ENCODE peak calls at places on chromosomes 11 and 22, in five cellular contexts. One of them, this sample, is unnamed.

GRCh38 chr11:67022961-67023956 is at the start of gene SYT12:
- DNase-seq in nephron progenitor cell: peak
- DNase-seq in RKO: no peak
- DNase-seq in left ventricle myocardium inferior: no peak
- DNase-seq in psoas muscle: no peak
- DNase-seq in this sample: no peak

GRCh38 chr11:66720223-66720898 is 8.7 kb downstream of the SPTBN2 start:
- DNase-seq in psoas muscle: peak
- DNase-seq in RKO: peak
- DNase-seq in nephron progenitor cell: peak
- DNase-seq in left ventricle myocardium inferior: no peak
- DNase-seq in this sample: no peak

GRCh38 chr11:113152500-113152899 is 161.9 kb upstream of the TTC12 start:
- DNase-seq in nephron progenitor cell: no peak
- DNase-seq in psoas muscle: no peak
- DNase-seq in RKO: no peak
- DNase-seq in left ventricle myocardium inferior: no peak
- DNase-seq in this sample: no peak

GRCh38 chr11:113778111-113778910 is 1.3 kb upstream of the CLDN25 start:
- DNase-seq in RKO: peak
- DNase-seq in nephron progenitor cell: no peak
- DNase-seq in left ventricle myocardium inferior: no peak
- DNase-seq in psoas muscle: peak
- DNase-seq in this sample: no peak

GRCh38 chr11:71330349-71330748 is 78.0 kb upstream of the SHANK2 start:
- DNase-seq in nephron progenitor cell: no peak
- DNase-seq in RKO: no peak
- DNase-seq in left ventricle myocardium inferior: no peak
- DNase-seq in psoas muscle: no peak
- DNase-seq in this sample: no peak

GRCh38 chr22:39179401-39179827 is 26.9 kb upstream of the CBX7 start:
- DNase-seq in psoas muscle: no peak
- DNase-seq in left ventricle myocardium inferior: no peak
- DNase-seq in nephron progenitor cell: peak
- DNase-seq in RKO: no peak
- DNase-seq in this sample: no peak

GRCh38 chr11:74746868-74747267 is 1.8 kb upstream of the RNF169 start:
- DNase-seq in nephron progenitor cell: no peak
- DNase-seq in psoas muscle: no peak
- DNase-seq in RKO: no peak
- DNase-seq in left ventricle myocardium inferior: no peak
- DNase-seq in this sample: no peak

GRCh38 chr11:5505363-5506048 is 4.3 kb downstream of the UBQLN3 start:
- DNase-seq in psoas muscle: no peak
- DNase-seq in left ventricle myocardium inferior: no peak
- DNase-seq in nephron progenitor cell: no peak
- DNase-seq in RKO: no peak
- DNase-seq in this sample: peak

GRCh38 chr22:46049726-46050450 is 72.9 kb upstream of the WNT7B start:
- DNase-seq in RKO: no peak
- DNase-seq in psoas muscle: peak
- DNase-seq in left ventricle myocardium inferior: peak
- DNase-seq in nephron progenitor cell: no peak
- DNase-seq in this sample: no peak

GRCh38 chr11:21225860-21226259 is 556.5 kb downstream of the NELL1 start:
- DNase-seq in RKO: no peak
- DNase-seq in nephron progenitor cell: no peak
- DNase-seq in left ventricle myocardium inferior: no peak
- DNase-seq in psoas muscle: no peak
- DNase-seq in this sample: no peak

GRCh38 chr11:124837491-124837856 is 27.8 kb upstream of the ROBO3 start:
- DNase-seq in psoas muscle: no peak
- DNase-seq in left ventricle myocardium inferior: no peak
- DNase-seq in RKO: peak
- DNase-seq in nephron progenitor cell: no peak
- DNase-seq in this sample: peak

GRCh38 chr11:128563942-128564641 is 23.3 kb downstream of the ETS1 start:
- DNase-seq in psoas muscle: no peak
- DNase-seq in nephron progenitor cell: no peak
- DNase-seq in RKO: no peak
- DNase-seq in left ventricle myocardium inferior: no peak
- DNase-seq in this sample: no peak

GRCh38 chr11:118147502-118147901 is 5.1 kb downstream of the SCN4B start:
- DNase-seq in psoas muscle: peak
- DNase-seq in left ventricle myocardium inferior: no peak
- DNase-seq in RKO: no peak
- DNase-seq in nephron progenitor cell: no peak
- DNase-seq in this sample: no peak

GRCh38 chr11:104106136-104106754 is 57.7 kb downstream of the PDGFD start:
- DNase-seq in left ventricle myocardium inferior: no peak
- DNase-seq in nephron progenitor cell: no peak
- DNase-seq in RKO: no peak
- DNase-seq in psoas muscle: no peak
- DNase-seq in this sample: no peak

GRCh38 chr11:130314184-130314748 is 451 bp downstream of the ZBTB44 start:
- DNase-seq in RKO: peak
- DNase-seq in psoas muscle: peak
- DNase-seq in nephron progenitor cell: peak
- DNase-seq in left ventricle myocardium inferior: peak
- DNase-seq in this sample: peak

GRCh38 chr11:4606231-4607015 is 1.6 kb downstream of the TRIM68 start:
- DNase-seq in left ventricle myocardium inferior: no peak
- DNase-seq in nephron progenitor cell: no peak
- DNase-seq in RKO: no peak
- DNase-seq in psoas muscle: no peak
- DNase-seq in this sample: no peak

GRCh38 chr11:73258104-73258684 is 13.9 kb upstream of the P2RY6 start:
- DNase-seq in left ventricle myocardium inferior: no peak
- DNase-seq in nephron progenitor cell: no peak
- DNase-seq in psoas muscle: no peak
- DNase-seq in RKO: no peak
- DNase-seq in this sample: no peak

GRCh38 chr11:44711113-44711512 is 15.6 kb upstream of the TSPAN18 start:
- DNase-seq in psoas muscle: no peak
- DNase-seq in left ventricle myocardium inferior: no peak
- DNase-seq in nephron progenitor cell: peak
- DNase-seq in RKO: no peak
- DNase-seq in this sample: no peak

GRCh38 chr11:76234704-76235232 is 28.5 kb upstream of the WNT11 start:
- DNase-seq in nephron progenitor cell: no peak
- DNase-seq in psoas muscle: peak
- DNase-seq in left ventricle myocardium inferior: peak
- DNase-seq in RKO: peak
- DNase-seq in this sample: no peak

GRCh38 chr11:725624-726202 is 19.7 kb downstream of the EPS8L2 start:
- DNase-seq in nephron progenitor cell: no peak
- DNase-seq in psoas muscle: no peak
- DNase-seq in left ventricle myocardium inferior: no peak
- DNase-seq in RKO: no peak
- DNase-seq in this sample: no peak

GRCh38 chr11:43268161-43268560 is 43.6 kb upstream of the API5 start:
- DNase-seq in nephron progenitor cell: no peak
- DNase-seq in left ventricle myocardium inferior: peak
- DNase-seq in RKO: no peak
- DNase-seq in psoas muscle: peak
- DNase-seq in this sample: no peak

GRCh38 chr11:119691701-119692546 is 37.1 kb downstream of the NECTIN1 start:
- DNase-seq in psoas muscle: no peak
- DNase-seq in nephron progenitor cell: no peak
- DNase-seq in left ventricle myocardium inferior: no peak
- DNase-seq in RKO: no peak
- DNase-seq in this sample: no peak

GRCh38 chr11:1718326-1718725 is 21.3 kb downstream of the KRTAP5-6 start:
- DNase-seq in left ventricle myocardium inferior: no peak
- DNase-seq in RKO: no peak
- DNase-seq in nephron progenitor cell: no peak
- DNase-seq in psoas muscle: no peak
- DNase-seq in this sample: no peak

GRCh38 chr11:45158891-45159605 is 12.6 kb downstream of the PRDM11 start:
- DNase-seq in RKO: no peak
- DNase-seq in nephron progenitor cell: no peak
- DNase-seq in psoas muscle: no peak
- DNase-seq in left ventricle myocardium inferior: no peak
- DNase-seq in this sample: no peak

GRCh38 chr11:133834399-133835257 is 10.7 kb downstream of the SPATA19 start:
- DNase-seq in left ventricle myocardium inferior: no peak
- DNase-seq in RKO: no peak
- DNase-seq in psoas muscle: no peak
- DNase-seq in nephron progenitor cell: no peak
- DNase-seq in this sample: no peak

GRCh38 chr11:4443479-4443878 is 5.6 kb upstream of the OR52K2 start:
- DNase-seq in nephron progenitor cell: no peak
- DNase-seq in left ventricle myocardium inferior: no peak
- DNase-seq in RKO: no peak
- DNase-seq in psoas muscle: no peak
- DNase-seq in this sample: no peak

GRCh38 chr11:57357827-57358226 is 19.7 kb downstream of the P2RX3 start:
- DNase-seq in left ventricle myocardium inferior: no peak
- DNase-seq in RKO: no peak
- DNase-seq in psoas muscle: no peak
- DNase-seq in nephron progenitor cell: no peak
- DNase-seq in this sample: no peak

GRCh38 chr11:46127150-46127638 is 5.9 kb upstream of the PHF21A start:
- DNase-seq in psoas muscle: no peak
- DNase-seq in RKO: peak
- DNase-seq in left ventricle myocardium inferior: no peak
- DNase-seq in nephron progenitor cell: no peak
- DNase-seq in this sample: peak

GRCh38 chr11:131370901-131371790 is 731 bp downstream of the NTM start:
- DNase-seq in RKO: no peak
- DNase-seq in nephron progenitor cell: no peak
- DNase-seq in psoas muscle: no peak
- DNase-seq in left ventricle myocardium inferior: no peak
- DNase-seq in this sample: no peak

GRCh38 chr22:48239461-48240164 is 1477.2 kb downstream of the TBC1D22A start:
- DNase-seq in left ventricle myocardium inferior: no peak
- DNase-seq in psoas muscle: no peak
- DNase-seq in nephron progenitor cell: no peak
- DNase-seq in RKO: no peak
- DNase-seq in this sample: no peak

GRCh38 chr11:80432051-80432450 is 991.2 kb upstream of the TENM4 start:
- DNase-seq in nephron progenitor cell: no peak
- DNase-seq in psoas muscle: no peak
- DNase-seq in RKO: no peak
- DNase-seq in left ventricle myocardium inferior: no peak
- DNase-seq in this sample: no peak

GRCh38 chr22:24516301-24516737 is 21.2 kb downstream of the UPB1 start:
- DNase-seq in left ventricle myocardium inferior: no peak
- DNase-seq in psoas muscle: peak
- DNase-seq in RKO: no peak
- DNase-seq in nephron progenitor cell: no peak
- DNase-seq in this sample: no peak

GRCh38 chr11:20360650-20361049 is 2.9 kb upstream of the HTATIP2 start:
- DNase-seq in left ventricle myocardium inferior: no peak
- DNase-seq in nephron progenitor cell: no peak
- DNase-seq in RKO: no peak
- DNase-seq in psoas muscle: no peak
- DNase-seq in this sample: no peak

GRCh38 chr22:50422961-50423815 is 51.6 kb downstream of the SBF1 start:
- DNase-seq in RKO: no peak
- DNase-seq in left ventricle myocardium inferior: no peak
- DNase-seq in psoas muscle: no peak
- DNase-seq in nephron progenitor cell: no peak
- DNase-seq in this sample: no peak

GRCh38 chr11:74648894-74649293 is 56.5 kb downstream of the POLD3 start:
- DNase-seq in left ventricle myocardium inferior: no peak
- DNase-seq in psoas muscle: no peak
- DNase-seq in RKO: no peak
- DNase-seq in nephron progenitor cell: no peak
- DNase-seq in this sample: no peak

GRCh38 chr11:62108017-62108750 is 15.6 kb upstream of the INCENP start:
- DNase-seq in nephron progenitor cell: peak
- DNase-seq in left ventricle myocardium inferior: no peak
- DNase-seq in RKO: peak
- DNase-seq in psoas muscle: no peak
- DNase-seq in this sample: peak

GRCh38 chr11:12979928-12980689 is 29.0 kb upstream of the RASSF10 start:
- DNase-seq in RKO: no peak
- DNase-seq in nephron progenitor cell: peak
- DNase-seq in left ventricle myocardium inferior: no peak
- DNase-seq in psoas muscle: no peak
- DNase-seq in this sample: no peak

GRCh38 chr11:75565221-75565814 is 3.3 kb downstream of the SERPINH1 start:
- DNase-seq in nephron progenitor cell: no peak
- DNase-seq in RKO: peak
- DNase-seq in left ventricle myocardium inferior: peak
- DNase-seq in psoas muscle: peak
- DNase-seq in this sample: no peak

GRCh38 chr11:85947431-85948272 is 92.5 kb downstream of the CCDC83 start:
- DNase-seq in RKO: peak
- DNase-seq in nephron progenitor cell: no peak
- DNase-seq in left ventricle myocardium inferior: no peak
- DNase-seq in psoas muscle: no peak
- DNase-seq in this sample: peak

This sample was measured in SK-MEL-5.